ENCODE peak calls at places on chromosomes 13 and 19, in five cellular contexts. One of them, this sample, is unnamed.
A peak's percentile ranks its signal among the peaks of the same experiment; 100 is the strongest.

GRCh38 chr13:95603887-95604533 is 40.5 kb downstream of the DZIP1 start:
- DNase-seq in mesendoderm: no peak
- DNase-seq in IMR-90: no peak
- DNase-seq in H1: no peak
- DNase-seq in H9: no peak
- DNase-seq in this sample: no peak

GRCh38 chr13:94309576-94309975 is 169.9 kb downstream of the DCT start:
- DNase-seq in mesendoderm: no peak
- DNase-seq in IMR-90: no peak
- DNase-seq in H1: no peak
- DNase-seq in H9: no peak
- DNase-seq in this sample: no peak

GRCh38 chr13:21674271-21675009 is 3.6 kb downstream of the FGF9 start:
- DNase-seq in mesendoderm: peak; percentile 53
- DNase-seq in IMR-90: no peak
- DNase-seq in H1: peak; percentile 65
- DNase-seq in H9: peak; percentile 40
- DNase-seq in this sample: peak; percentile 39

GRCh38 chr19:35346193-35347052 is 1.3 kb upstream of the FFAR1 start:
- DNase-seq in mesendoderm: no peak
- DNase-seq in IMR-90: no peak
- DNase-seq in H1: peak; percentile 31
- DNase-seq in H9: peak; percentile 19
- DNase-seq in this sample: no peak

GRCh38 chr13:28181413-28181812 is 43.1 kb downstream of the PAN3 start:
- DNase-seq in mesendoderm: peak; percentile 43
- DNase-seq in IMR-90: peak; percentile 79
- DNase-seq in H1: no peak
- DNase-seq in H9: no peak
- DNase-seq in this sample: no peak

GRCh38 chr19:29524912-29525870 is 603 bp upstream of the VSTM2B start:
- DNase-seq in mesendoderm: peak; percentile 53
- DNase-seq in IMR-90: no peak
- DNase-seq in H1: peak; percentile 83
- DNase-seq in H9: peak; percentile 66
- DNase-seq in this sample: peak; percentile 38

GRCh38 chr19:58317481-58318072 is 9.2 kb upstream of the ZSCAN22 start:
- DNase-seq in mesendoderm: peak; percentile 42
- DNase-seq in IMR-90: peak; percentile 59
- DNase-seq in H1: no peak
- DNase-seq in H9: no peak
- DNase-seq in this sample: peak; percentile 48

GRCh38 chr19:30161770-30162169 is 210.4 kb upstream of the ZNF536 start:
- DNase-seq in mesendoderm: no peak
- DNase-seq in IMR-90: no peak
- DNase-seq in H1: peak; percentile 16
- DNase-seq in H9: no peak
- DNase-seq in this sample: no peak

GRCh38 chr13:71866173-71867091 is 572 bp downstream of the DACH1 start:
- DNase-seq in mesendoderm: peak; percentile 29
- DNase-seq in IMR-90: no peak
- DNase-seq in H1: peak; percentile 69
- DNase-seq in H9: peak; percentile 38
- DNase-seq in this sample: no peak

GRCh38 chr19:41000310-41000737 is 9.2 kb downstream of the CYP2B6 start:
- DNase-seq in mesendoderm: no peak
- DNase-seq in IMR-90: no peak
- DNase-seq in H1: no peak
- DNase-seq in H9: no peak
- DNase-seq in this sample: no peak

GRCh38 chr13:45108716-45109706 is 11.3 kb upstream of the GTF2F2 start:
- DNase-seq in mesendoderm: no peak
- DNase-seq in IMR-90: peak; percentile 66
- DNase-seq in H1: peak; percentile 55
- DNase-seq in H9: peak; percentile 74
- DNase-seq in this sample: no peak

GRCh38 chr13:37134411-37135041 is 29.1 kb upstream of the CSNK1A1L start:
- DNase-seq in mesendoderm: peak; percentile 70
- DNase-seq in IMR-90: peak; percentile 90
- DNase-seq in H1: no peak
- DNase-seq in H9: no peak
- DNase-seq in this sample: no peak

GRCh38 chr19:32743021-32743420 is 23.5 kb downstream of the TDRD12 start:
- DNase-seq in mesendoderm: no peak
- DNase-seq in IMR-90: no peak
- DNase-seq in H1: no peak
- DNase-seq in H9: no peak
- DNase-seq in this sample: no peak

GRCh38 chr13:58855283-58855682 is 1223.7 kb downstream of the PCDH17 start:
- DNase-seq in mesendoderm: peak; percentile 20
- DNase-seq in IMR-90: no peak
- DNase-seq in H1: no peak
- DNase-seq in H9: no peak
- DNase-seq in this sample: no peak

GRCh38 chr19:3975637-3976087 is 4.8 kb upstream of the DAPK3 start:
- DNase-seq in mesendoderm: no peak
- DNase-seq in IMR-90: no peak
- DNase-seq in H1: peak; percentile 49
- DNase-seq in H9: peak; percentile 33
- DNase-seq in this sample: no peak

GRCh38 chr19:3978145-3978544 is 7.1 kb downstream of the EEF2 start:
- DNase-seq in mesendoderm: no peak
- DNase-seq in IMR-90: no peak
- DNase-seq in H1: no peak
- DNase-seq in H9: no peak
- DNase-seq in this sample: no peak

GRCh38 chr19:3979289-3979673 is 6.0 kb downstream of the EEF2 start:
- DNase-seq in mesendoderm: no peak
- DNase-seq in IMR-90: no peak
- DNase-seq in H1: peak; percentile 49
- DNase-seq in H9: peak; percentile 41
- DNase-seq in this sample: no peak

GRCh38 chr19:3976495-3977241 is 5.8 kb upstream of the DAPK3 start:
- DNase-seq in mesendoderm: no peak
- DNase-seq in IMR-90: no peak
- DNase-seq in H1: peak; percentile 48
- DNase-seq in H9: peak; percentile 34
- DNase-seq in this sample: no peak

GRCh38 chr19:3977242-3978143 is 6.6 kb upstream of the DAPK3 start:
- DNase-seq in mesendoderm: peak; percentile 62
- DNase-seq in IMR-90: no peak
- DNase-seq in H1: peak; percentile 54
- DNase-seq in H9: peak; percentile 59
- DNase-seq in this sample: no peak
- H3K27ac ChIP-seq in mesendoderm: no peak overlapping the region
- H3K27ac ChIP-seq in IMR-90: no peak overlapping the region
- H3K27ac ChIP-seq in H1: no peak overlapping the region
- H3K27ac ChIP-seq in H9: no peak overlapping the region
- H3K27ac ChIP-seq in this sample: no peak overlapping the region

DNA sequence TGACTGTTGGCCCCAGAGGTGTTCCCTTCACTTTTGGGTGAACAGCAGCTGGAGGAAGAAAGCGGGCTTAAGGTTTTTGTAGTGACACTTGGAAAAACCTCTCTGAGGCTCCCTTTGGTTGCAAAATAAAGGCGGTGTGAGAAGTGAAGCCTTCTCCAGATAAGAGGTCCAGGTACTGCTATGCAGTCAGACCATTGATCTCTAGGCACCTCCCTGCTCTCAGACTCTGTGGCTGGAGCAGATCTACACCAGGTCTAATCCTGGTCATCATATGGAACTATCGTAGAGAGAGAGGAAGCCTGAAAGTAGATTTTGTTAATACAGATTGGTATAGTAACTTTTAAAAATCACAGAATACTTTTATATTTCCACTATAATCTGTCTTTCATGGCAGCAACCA is 47.5 kb downstream of the MBNL2 start:
- DNase-seq in mesendoderm: no peak
- DNase-seq in IMR-90: no peak
- DNase-seq in H1: no peak
- DNase-seq in H9: no peak
- DNase-seq in this sample: no peak
- H4K8ac ChIP-seq in mesendoderm: no peak overlapping the region
- H4K8ac ChIP-seq in IMR-90: no peak overlapping the region
- H4K8ac ChIP-seq in H1: no peak overlapping the region
- H4K8ac ChIP-seq in H9: no peak overlapping the region
- H4K8ac ChIP-seq in this sample: no peak overlapping the region

GRCh38 chr19:50794778-50795664 is 4.8 kb downstream of the ACP4 start:
- DNase-seq in mesendoderm: peak; percentile 68
- DNase-seq in IMR-90: no peak
- DNase-seq in H1: peak; percentile 79
- DNase-seq in H9: no peak
- DNase-seq in this sample: no peak
- H3K27ac ChIP-seq in mesendoderm: no peak overlapping the region
- H3K27ac ChIP-seq in IMR-90: no peak overlapping the region
- H3K27ac ChIP-seq in H1: peak overlapping the region; percentile 56
- H3K27ac ChIP-seq in H9: no peak overlapping the region
- H3K27ac ChIP-seq in this sample: peak overlapping the region; percentile 55

GRCh38 chr19:704447-704741 is 4.3 kb upstream of the PALM start:
- DNase-seq in mesendoderm: no peak
- DNase-seq in IMR-90: no peak
- DNase-seq in H1: no peak
- DNase-seq in H9: no peak
- DNase-seq in this sample: no peak

GRCh38 chr19:709196-709964 is 645 bp downstream of the PALM start:
- DNase-seq in mesendoderm: no peak
- DNase-seq in IMR-90: no peak
- DNase-seq in H1: peak; percentile 57
- DNase-seq in H9: no peak
- DNase-seq in this sample: no peak

GRCh38 chr19:708154-709141 is at the start of gene PALM:
- DNase-seq in mesendoderm: peak; percentile 34
- DNase-seq in IMR-90: no peak
- DNase-seq in H1: peak; percentile 78
- DNase-seq in H9: peak; percentile 66
- DNase-seq in this sample: peak; percentile 56

GRCh38 chr19:703329-703650 is 5.4 kb upstream of the PALM start:
- DNase-seq in mesendoderm: no peak
- DNase-seq in IMR-90: no peak
- DNase-seq in H1: no peak
- DNase-seq in H9: no peak
- DNase-seq in this sample: no peak

DNA sequence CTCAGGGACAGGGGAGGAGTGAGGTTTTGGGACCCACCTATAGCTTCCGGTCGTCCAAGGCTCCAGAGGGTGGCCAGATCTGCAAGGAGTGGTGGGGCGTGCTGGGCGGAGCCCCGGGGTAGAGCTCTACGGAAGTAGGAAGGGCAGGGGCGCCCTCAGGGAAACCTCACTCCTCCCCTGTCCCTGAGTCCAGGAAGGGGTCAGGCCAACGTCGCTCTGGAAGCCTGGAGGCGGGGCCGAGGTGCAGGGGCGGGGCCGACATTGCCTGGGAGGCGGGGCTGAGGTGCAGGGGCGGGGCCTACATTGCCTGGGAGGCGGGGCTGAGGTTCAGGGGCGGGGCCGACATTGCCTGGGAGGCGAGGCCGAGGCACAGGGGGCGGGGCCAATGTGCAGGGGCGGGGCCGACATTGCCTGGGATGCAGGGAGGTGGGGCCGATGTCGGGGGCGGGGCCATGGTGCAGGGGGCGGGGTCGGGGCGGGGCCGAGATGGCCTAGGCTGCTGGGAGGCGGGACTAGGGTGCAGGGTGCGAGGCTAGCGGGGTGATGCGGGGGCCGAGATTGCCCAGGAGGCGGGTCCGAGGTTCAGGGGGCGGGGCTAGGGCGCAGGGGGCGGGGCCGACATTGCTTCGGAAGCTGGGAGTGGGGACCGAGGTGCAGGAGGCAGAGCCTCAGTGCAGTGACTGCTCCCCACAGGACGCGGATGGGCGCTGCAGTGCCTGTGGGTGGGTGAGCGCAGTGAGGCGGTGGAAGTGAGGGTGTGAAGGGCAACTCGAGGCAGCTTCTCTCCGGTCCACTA is 4.9 kb upstream of the PALM start:
- DNase-seq in mesendoderm: peak; percentile 87
- DNase-seq in IMR-90: peak; percentile 18
- DNase-seq in H1: peak; percentile 100
- DNase-seq in H9: peak; percentile 97
- DNase-seq in this sample: peak; percentile 69
- H4K8ac ChIP-seq in mesendoderm: no peak overlapping the region
- H4K8ac ChIP-seq in IMR-90: no peak overlapping the region
- H4K8ac ChIP-seq in H1: peak overlapping the region; percentile 35
- H4K8ac ChIP-seq in H9: no peak overlapping the region
- H4K8ac ChIP-seq in this sample: no peak overlapping the region

DNA sequence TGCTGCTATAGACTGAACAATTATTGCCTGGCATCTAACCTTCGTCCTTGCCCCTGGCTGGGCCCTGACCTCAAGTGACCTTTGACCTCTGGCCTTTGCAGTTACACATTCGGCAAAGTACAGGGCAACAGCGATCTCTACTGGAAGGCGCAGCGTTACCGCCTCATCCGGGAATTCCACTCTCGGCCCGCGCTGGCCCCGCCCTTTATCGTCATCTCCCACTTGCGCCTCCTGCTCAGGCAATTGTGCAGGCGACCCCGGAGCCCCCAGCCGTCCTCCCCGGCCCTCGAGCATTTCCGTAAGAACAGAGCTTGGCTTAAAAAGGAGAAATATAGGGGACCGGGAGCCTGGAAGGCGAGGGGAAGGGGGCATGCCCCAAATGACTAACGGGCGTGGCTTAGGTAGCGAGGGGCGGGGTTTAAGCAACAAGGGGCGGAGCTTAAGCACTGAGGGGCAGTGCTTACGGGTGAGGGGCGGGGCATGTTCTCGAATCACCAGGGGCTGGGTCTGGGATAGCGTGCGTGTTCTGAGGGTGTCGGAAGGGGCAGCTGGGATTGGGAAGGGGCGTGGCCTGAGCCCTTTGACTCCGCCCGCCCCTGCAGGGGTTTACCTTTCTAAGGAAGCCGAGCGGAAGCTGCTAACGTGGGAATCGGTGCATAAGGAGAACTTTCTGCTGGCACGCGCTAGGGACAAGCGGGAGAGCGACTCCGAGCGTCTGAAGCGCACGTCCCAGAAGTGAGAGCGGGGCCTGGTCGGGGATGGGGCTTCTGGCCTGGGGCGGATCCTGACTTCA is 52.7 kb downstream of the TRPM4 start:
- DNase-seq in mesendoderm: peak; percentile 91
- DNase-seq in IMR-90: no peak
- DNase-seq in H1: peak; percentile 91
- DNase-seq in H9: peak; percentile 99
- DNase-seq in this sample: peak; percentile 57
- H3K27ac ChIP-seq in mesendoderm: no peak overlapping the region
- H3K27ac ChIP-seq in IMR-90: no peak overlapping the region
- H3K27ac ChIP-seq in H1: peak overlapping the region; percentile 40
- H3K27ac ChIP-seq in H9: no peak overlapping the region
- H3K27ac ChIP-seq in this sample: peak overlapping the region; percentile 43

GRCh38 chr19:47125669-47125938 is 5.0 kb upstream of the SAE1 start:
- DNase-seq in mesendoderm: no peak
- DNase-seq in IMR-90: no peak
- DNase-seq in H1: no peak
- DNase-seq in H9: no peak
- DNase-seq in this sample: no peak
- H4K8ac ChIP-seq in mesendoderm: no peak overlapping the region
- H4K8ac ChIP-seq in IMR-90: no peak overlapping the region
- H4K8ac ChIP-seq in H1: no peak overlapping the region
- H4K8ac ChIP-seq in H9: no peak overlapping the region
- H4K8ac ChIP-seq in this sample: no peak overlapping the region

GRCh38 chr19:10478903-10479384 is 24.2 kb downstream of the KEAP1 start:
- DNase-seq in mesendoderm: peak; percentile 96
- DNase-seq in IMR-90: peak; percentile 82
- DNase-seq in H1: peak; percentile 89
- DNase-seq in H9: peak; percentile 97
- DNase-seq in this sample: peak; percentile 68
- H3K27ac ChIP-seq in mesendoderm: no peak overlapping the region
- H3K27ac ChIP-seq in IMR-90: no peak overlapping the region
- H3K27ac ChIP-seq in H1: no peak overlapping the region
- H3K27ac ChIP-seq in H9: no peak overlapping the region
- H3K27ac ChIP-seq in this sample: no peak overlapping the region

GRCh38 chr19:8321067-8321759 is at the start of the genes NDUFA7 and RPS28:
- DNase-seq in mesendoderm: peak; percentile 97
- DNase-seq in IMR-90: peak; percentile 94
- DNase-seq in H1: peak; percentile 99
- DNase-seq in H9: peak; percentile 94
- DNase-seq in this sample: peak; percentile 97
- H4K8ac ChIP-seq in mesendoderm: no peak within 1 kb of the TSS
- H4K8ac ChIP-seq in IMR-90: peak within 1 kb of the TSS; percentile 81
- H4K8ac ChIP-seq in H1: peak within 1 kb of the TSS; percentile 99
- H4K8ac ChIP-seq in H9: peak within 1 kb of the TSS; percentile 43
- H4K8ac ChIP-seq in this sample: peak within 1 kb of the TSS; percentile 20